ENCODE peak calls at places on chromosomes 3 and 15, in five cellular contexts. J is C1 segment of cervical spinal cord; M is hippocampal formation; R is anterior cingulate cortex; I is stimulated activated CD4-positive, alpha-beta T cell treated with anti-CD3 and anti-CD28 coated beads, Interleukin-12 subunit alpha, Interleukin-12 subunit beta, amount 100 ng/mL, for 48 hours. X is an unnamed sample.

GRCh38 chr3:58059349-58060321 is 51.4 kb downstream of the FLNB start:
- DNase-seq in I (no peak), R (no peak), J (no peak), M (no peak), X (no peak)

GRCh38 chr3:176513604-176514003 is 683.7 kb downstream of the TBL1XR1 start:
- DNase-seq in J (no peak), R (no peak), I (no peak), M (no peak), X (no peak)

GRCh38 chr3:197486861-197487260 is 68.9 kb downstream of the BDH1 start:
- DNase-seq in M (no peak), J (no peak), I (no peak), R (no peak), X (no peak)

GRCh38 chr3:20563985-20564384 is 378.0 kb upstream of the SGO1 start:
- DNase-seq in M (no peak), I (no peak), R (no peak), J (no peak), X (no peak)

GRCh38 chr3:29099296-29099695 is 181.6 kb upstream of the RBMS3 start:
- DNase-seq in I (no peak), J (no peak), M (no peak), R (no peak), X (no peak)

GRCh38 chr15:74773329-74773728 is 8.6 kb upstream of the CSK start:
- DNase-seq in M (no peak), R (no peak), I (no peak), J (no peak), X (no peak)

GRCh38 chr15:73924258-73924921 is 1.9 kb upstream of the LOXL1 start:
- DNase-seq in J (peak; percentile 52), I (no peak), M (no peak), R (no peak), X (no peak)

GRCh38 chr3:128297401-128298138 is 144.3 kb downstream of the EEFSEC start:
- DNase-seq in M (no peak), I (no peak), R (no peak), J (no peak), X (no peak)

GRCh38 chr3:99780749-99781148 is 36.9 kb upstream of the CMSS1 start:
- DNase-seq in I (no peak), J (no peak), R (no peak), M (no peak), X (no peak)

GRCh38 chr3:188220988-188221818 is 67.2 kb downstream of the LPP start:
- DNase-seq in J (no peak), M (no peak), R (no peak), I (no peak), X (no peak)

GRCh38 chr15:63678383-63678782 is 81.2 kb downstream of the FBXL22 start:
- DNase-seq in R (no peak), M (no peak), I (no peak), J (no peak), X (no peak)

GRCh38 chr3:52481819-52482521 is 13.2 kb upstream of the STAB1 start:
- DNase-seq in J (no peak), M (no peak), R (no peak), I (no peak), X (no peak)

GRCh38 chr3:198043149-198043548 is 83.1 kb downstream of the LMLN start:
- DNase-seq in I (no peak), M (no peak), R (no peak), J (peak; percentile 74), X (no peak)

GRCh38 chr3:14718539-14718938 is 43.6 kb downstream of the C3orf20 start:
- DNase-seq in J (no peak), I (no peak), R (no peak), M (no peak), X (no peak)

GRCh38 chr15:90665288-90666134 is 51.6 kb upstream of the BLM start:
- DNase-seq in M (peak; percentile 13), I (peak; percentile 30), J (peak; percentile 41), R (peak; percentile 38), X (peak; percentile 83)

GRCh38 chr3:179853176-179853575 is 183.6 kb downstream of the PEX5L start:
- DNase-seq in M (no peak), J (no peak), R (no peak), I (no peak), X (peak; percentile 2)

GRCh38 chr15:39479916-39480315 is 101.0 kb upstream of the THBS1 start:
- DNase-seq in M (no peak), J (no peak), R (no peak), I (no peak), X (no peak)

GRCh38 chr15:48596415-48596814 is 49.1 kb downstream of the FBN1 start:
- DNase-seq in R (no peak), M (no peak), J (no peak), I (no peak), X (no peak)

GRCh38 chr15:43867096-43867495 is 40.3 kb downstream of the WDR76 start:
- DNase-seq in M (no peak), R (no peak), I (no peak), J (no peak), X (no peak)

GRCh38 chr3:171385086-171385485 is 75.1 kb downstream of the TNIK start:
- DNase-seq in I (no peak), J (no peak), M (no peak), R (no peak), X (no peak)

GRCh38 chr3:125192190-125193035 is 20.1 kb downstream of the SLC12A8 start:
- DNase-seq in M (no peak), R (no peak), I (no peak), J (no peak), X (no peak)

GRCh38 chr3:19662516-19662915 is 271.5 kb downstream of the EFHB start:
- DNase-seq in I (no peak), J (no peak), R (no peak), M (no peak), X (no peak)

GRCh38 chr3:105938101-105938500 is 69.3 kb upstream of the CBLB start:
- DNase-seq in R (no peak), J (no peak), I (no peak), M (no peak), X (no peak)

X was measured in stimulated activated naive B cell treated with anti-CD40 and anti-IgM and Interleukin-4, amounts not matched to agents 10 μg/mL and 1 μg/mL and 100 μg/mL, for 72 hours.